ENCODE peak calls at places on chromosomes 3 and 15, in five cellular contexts. M is endothelial cell of umbilical vein, F is adrenal gland, I is body of pancreas, K is suprapubic skin. O is an unnamed sample. For H3K4me1, the result is how much of the 10 kb centered on the place peaks cover.

GRCh38 chr3:119763466-119763865 is 18.4 kb upstream of the NR1I2 start:
- DNase-seq in F (no peak), K (no peak), I (no peak), M (no peak), O (no peak)

GRCh38 chr3:63967675-63968611 is 55.4 kb downstream of the PSMD6 start:
- DNase-seq in F (peak), K (no peak), M (peak), I (peak), O (no peak)

GRCh38 chr3:55449527-55449926 is 37.6 kb downstream of the WNT5A start:
- DNase-seq in K (no peak), F (no peak), I (no peak), M (no peak), O (no peak)

GRCh38 chr15:99424978-99425665 is 140.7 kb upstream of the MEF2A start:
- DNase-seq in F (no peak), M (peak), I (peak), K (peak), O (no peak)

GRCh38 chr15:82892541-82892940 is 60.0 kb downstream of the HOMER2 start:
- DNase-seq in I (no peak), M (no peak), K (no peak), F (no peak), O (no peak)

GRCh38 chr3:117788086-117788485 is 1078.5 kb downstream of the TUSC7 start:
- DNase-seq in M (no peak), K (no peak), F (peak), I (peak), O (no peak)

GRCh38 chr3:146218880-146219866 is 31.7 kb downstream of the PLSCR4 start:
- DNase-seq in F (no peak), I (peak), K (no peak), M (peak), O (no peak)

GRCh38 chr3:160129459-160130061 is 95.7 kb upstream of the C3orf80 start:
- DNase-seq in K (no peak), M (peak), F (no peak), I (peak), O (no peak)

GRCh38 chr15:90249123-90249863 is at the start of gene TTLL13:
- DNase-seq in F (peak), M (peak), I (peak), K (peak), O (peak)
- TF ChIP-seq POLR2A in F (peak), M (peak), I (peak), K (no peak), O (no peak)

GRCh38 chr3:11613319-11613718 is 30.4 kb downstream of the VGLL4 start:
- DNase-seq in K (no peak), F (no peak), M (no peak), I (no peak), O (no peak)

GRCh38 chr3:11619461-11619860 is 24.3 kb downstream of the VGLL4 start:
- DNase-seq in I (no peak), M (no peak), K (no peak), F (no peak), O (no peak)

GRCh38 chr3:11613851-11614491 is 29.7 kb downstream of the VGLL4 start:
- DNase-seq in I (no peak), M (no peak), F (no peak), K (no peak), O (no peak)

GRCh38 chr3:11618897-11619296 is 24.8 kb downstream of the VGLL4 start:
- DNase-seq in I (no peak), K (no peak), F (no peak), M (peak), O (no peak)

DNA sequence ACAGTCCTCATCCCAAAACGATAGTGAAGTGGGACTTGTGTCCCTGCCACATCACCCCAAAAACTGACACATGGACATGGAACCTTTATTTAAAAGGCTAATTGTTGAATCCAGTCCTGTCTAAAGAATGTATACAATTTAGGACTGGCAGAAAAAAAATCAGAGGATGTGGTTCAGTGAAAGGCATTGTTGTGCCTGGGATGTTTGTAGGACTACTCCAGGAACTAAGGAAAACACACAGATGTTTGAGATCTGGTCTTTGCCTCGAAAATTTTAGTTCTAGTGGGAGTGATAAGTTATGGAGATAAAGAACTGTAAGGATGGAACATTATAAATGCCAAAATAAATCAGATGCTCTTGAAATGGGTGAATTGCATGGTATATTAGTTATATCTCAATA is 27.2 kb downstream of the VGLL4 start:
- DNase-seq in I (no peak), M (no peak), F (no peak), K (no peak), O (no peak)
- H3K4me1 ChIP-seq in I (under half), M (under half), F (under half), K (half or more), O (under half)

DNA sequence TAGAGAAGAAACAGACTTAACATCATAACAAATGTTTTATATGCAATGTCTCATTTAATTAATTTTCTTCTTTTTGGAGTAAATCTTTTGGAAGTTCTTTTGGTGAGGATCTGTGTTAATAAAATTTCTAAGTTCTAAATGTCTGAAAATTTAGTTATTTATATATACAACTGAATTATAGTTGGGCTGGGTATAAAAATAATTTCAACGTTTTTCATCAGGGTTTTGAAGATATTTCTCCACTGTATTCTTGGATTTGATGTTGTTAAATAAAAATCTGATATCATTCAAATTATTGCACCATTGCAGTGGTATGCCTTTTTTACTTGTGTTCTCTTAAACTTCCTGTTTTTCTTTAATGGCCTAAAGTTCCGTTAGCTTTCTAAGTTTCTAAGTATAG is 26.9 kb upstream of the SOX14 start:
- DNase-seq in F (no peak), M (no peak), I (no peak), K (no peak), O (no peak)
- TF ChIP-seq POLR2A in F (no peak), M (no peak), I (no peak), K (no peak), O (no peak)

GRCh38 chr15:68484696-68485400 is 52.9 kb upstream of the ITGA11 start:
- DNase-seq in K (no peak), M (no peak), F (no peak), I (no peak), O (no peak)

GRCh38 chr15:68482246-68482645 is 50.3 kb upstream of the ITGA11 start:
- DNase-seq in K (no peak), I (no peak), M (no peak), F (no peak), O (no peak)

GRCh38 chr15:68484220-68484619 is 52.3 kb upstream of the ITGA11 start:
- DNase-seq in M (no peak), F (no peak), K (no peak), I (no peak), O (no peak)

GRCh38 chr15:68481321-68481720 is 49.4 kb upstream of the ITGA11 start:
- DNase-seq in M (no peak), K (no peak), I (no peak), F (no peak), O (no peak)

DNA sequence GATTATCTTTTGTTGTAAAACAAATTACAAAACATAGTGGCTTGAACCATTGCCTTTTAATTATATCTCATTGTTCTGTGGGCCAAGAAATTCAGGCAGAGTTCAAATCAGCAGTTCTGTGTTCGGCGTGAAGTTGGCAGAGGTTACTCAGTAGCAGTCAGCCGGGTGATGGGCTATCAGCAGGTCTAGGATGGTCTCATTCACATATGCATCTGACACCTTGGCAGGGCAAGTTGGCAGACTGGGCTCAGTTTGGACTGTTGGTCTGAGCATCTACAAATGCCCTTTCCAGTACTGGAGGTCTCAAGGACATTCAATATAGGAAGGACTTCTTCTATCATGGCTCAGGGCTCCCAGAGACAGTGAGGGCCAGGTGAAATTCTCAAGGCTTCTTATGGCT is 51.2 kb upstream of the ITGA11 start:
- DNase-seq in K (no peak), I (no peak), M (no peak), F (no peak), O (no peak)
- H3K4me1 ChIP-seq in K (under half), I (under half), M (under half), F (under half), O (under half)

GRCh38 chr3:179872842-179873241 is 163.9 kb downstream of the PEX5L start:
- DNase-seq in I (no peak), F (no peak), M (no peak), K (no peak), O (no peak)
- TF ChIP-seq POLR2A in I (no peak), F (no peak), M (no peak), K (no peak), O (no peak)

DNA sequence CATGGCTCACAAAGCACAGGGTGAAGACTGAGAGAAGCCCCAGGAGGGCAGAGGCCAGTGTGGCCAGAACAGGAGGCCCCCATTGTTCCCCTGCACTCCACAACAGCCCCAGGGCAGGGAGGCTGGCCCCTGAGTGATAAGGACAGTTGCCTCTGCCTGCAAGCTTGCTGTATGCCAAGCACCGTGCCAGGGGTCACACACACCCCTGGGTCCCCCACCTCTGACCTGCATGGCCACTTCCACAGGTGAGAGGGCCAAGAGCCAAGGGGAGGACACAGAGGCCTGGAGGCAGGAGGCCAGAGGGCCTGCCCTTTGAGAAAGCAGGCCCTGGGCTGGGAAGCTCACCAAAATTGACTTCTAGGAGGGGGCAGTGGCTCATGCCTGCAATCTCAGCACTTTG is 23.7 kb downstream of the ATRIP start:
- DNase-seq in M (no peak), F (no peak), K (no peak), I (no peak), O (no peak)
- H3K4me1 ChIP-seq in M (under half), F (under half), K (half or more), I (half or more), O (half or more)

DNA sequence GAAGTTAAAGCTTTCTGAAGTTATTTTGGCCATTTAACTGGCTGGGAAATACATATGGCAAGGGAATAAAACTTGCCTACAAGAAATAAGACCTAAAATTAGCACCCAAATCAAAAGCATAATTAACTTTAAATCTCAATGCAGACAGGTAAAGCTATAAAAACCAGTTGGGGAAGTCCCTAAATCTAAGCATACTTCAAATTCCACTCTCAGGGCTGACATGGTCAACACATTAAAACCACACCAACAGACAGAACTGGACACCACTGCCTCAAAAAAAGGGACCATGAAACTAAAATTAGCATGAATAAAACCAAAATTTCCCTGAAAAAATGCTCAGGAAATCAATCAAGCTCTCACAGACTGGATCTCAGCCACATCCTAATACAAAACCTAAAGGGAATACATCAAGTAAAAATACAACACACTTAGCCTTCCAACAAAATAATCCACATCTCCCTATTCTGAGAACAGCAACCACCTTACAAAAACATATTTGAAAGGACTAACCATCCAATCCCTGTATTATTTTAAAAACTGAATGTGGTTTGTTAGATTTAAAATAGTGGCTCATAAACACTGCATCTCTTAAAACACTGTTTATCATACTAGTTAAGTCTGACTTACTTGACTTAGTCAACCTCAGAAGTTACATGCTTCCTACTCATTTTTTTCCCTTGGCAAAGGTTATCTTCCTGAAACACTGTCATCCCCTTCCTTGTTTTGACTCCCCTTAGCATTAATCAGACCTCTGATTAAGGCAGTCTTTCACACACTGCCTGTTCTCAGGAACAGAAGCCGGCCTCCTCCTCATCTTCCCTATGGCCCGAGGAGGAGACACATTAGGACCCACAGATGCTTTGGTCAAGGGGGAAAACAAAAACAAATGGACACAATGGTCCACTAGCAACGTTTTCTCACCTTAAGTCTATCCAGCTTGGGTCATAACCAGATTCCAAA is 8.3 kb downstream of the TRA2B start:
- DNase-seq in F (no peak), I (no peak), K (no peak), M (peak), O (no peak)
- TF ChIP-seq POLR2A in F (no peak), I (no peak), K (no peak), M (peak), O (no peak)

O was measured in esophagus squamous epithelium.